ENCODE peak calls at places on chromosome 19, in eight cellular contexts. F is head of caudate nucleus, N is Kasumi-1, R is GM23248, D is NCI-H1048, Z is T-helper 9 cell, S is iris pigment epithelial cell, U is activated gamma-delta T cell treated with Interleukin-2 at 50 U/mL for 16 hours. W is an unnamed sample.

GRCh38 chr19:33407140-33407551 is 33.6 kb downstream of the CEBPG start:
- DNase-seq in D (no peak), S (no peak), N (no peak), Z (no peak), R (no peak), F (no peak), U (no peak), W (no peak)

GRCh38 chr19:19039901-19040300 is 6.5 kb downstream of the ARMC6 start:
- DNase-seq in U (peak), D (no peak), S (no peak), Z (no peak), N (no peak), R (no peak), F (no peak), W (peak)

GRCh38 chr19:3508771-3509535 is 2.8 kb downstream of the FZR1 start:
- DNase-seq in R (peak), Z (no peak), U (no peak), D (no peak), N (no peak), F (no peak), S (no peak), W (no peak)

GRCh38 chr19:10946964-10947657 is 13.7 kb upstream of the SMARCA4 start:
- DNase-seq in U (no peak), S (peak), Z (no peak), F (no peak), D (no peak), N (no peak), R (no peak), W (no peak)

GRCh38 chr19:47417746-47418594 is 1.4 kb downstream of the MEIS3 start:
- DNase-seq in F (no peak), N (no peak), S (peak), U (no peak), R (peak), Z (no peak), D (no peak), W (no peak)

GRCh38 chr19:15680478-15680877 is 7.6 kb downstream of the CYP4F12 start:
- DNase-seq in N (no peak), F (no peak), Z (no peak), R (no peak), D (no peak), S (no peak), U (no peak), W (no peak)

GRCh38 chr19:29325241-29325975 is 112.5 kb upstream of the UQCRFS1 start:
- DNase-seq in N (no peak), R (no peak), S (no peak), D (no peak), Z (no peak), U (no peak), F (no peak), W (no peak)

GRCh38 chr19:22602631-22603272 is 31.4 kb upstream of the ZNF492 start:
- DNase-seq in F (no peak), N (no peak), Z (no peak), R (no peak), U (no peak), D (no peak), S (no peak), W (no peak)

GRCh38 chr19:54517483-54517882 is 14.9 kb downstream of the LAIR2 start:
- DNase-seq in F (no peak), Z (peak), R (peak), N (peak), S (peak), U (peak), D (peak), W (peak)

GRCh38 chr19:54725321-54725720 is 1.1 kb downstream of the KIR3DL3 start:
- DNase-seq in S (no peak), R (no peak), U (no peak), D (no peak), N (no peak), Z (no peak), F (no peak), W (no peak)

GRCh38 chr19:53908106-53908932 is 759 bp upstream of the CACNG7 start:
- DNase-seq in S (peak), D (no peak), R (peak), F (peak), Z (no peak), U (no peak), N (no peak), W (no peak)

GRCh38 chr19:1231729-1232128 is 6.1 kb downstream of the CBARP start:
- DNase-seq in F (no peak), U (no peak), S (no peak), R (no peak), Z (no peak), D (no peak), N (no peak), W (no peak)

GRCh38 chr19:47376589-47377144 is 27.6 kb downstream of the DHX34 start:
- DNase-seq in Z (no peak), N (no peak), S (peak), F (no peak), R (no peak), D (no peak), U (no peak), W (no peak)

GRCh38 chr19:31300406-31300805 is 48.8 kb downstream of the TSHZ3 start:
- DNase-seq in Z (no peak), U (no peak), D (no peak), R (no peak), N (no peak), F (no peak), S (no peak), W (no peak)